ENCODE peak calls at places on chromosomes 11 and 22, in seven cellular contexts. A is ELF-1; G is astrocyte of the hippocampus; Q is kidney; F is activated CD4-positive, alpha-beta T cell treated with anti-CD3 and anti-CD28 coated beads for 48 hours; W is CD8-positive, alpha-beta T cell; C is NCI-H1417. H is an unnamed sample.

GRCh38 chr11:100397401-100397800 is 289.7 kb upstream of the ARHGAP42 start:
- DNase-seq in C (no peak), W (no peak), G (no peak), A (no peak), F (no peak), Q (no peak), H (no peak)

GRCh38 chr22:41856484-41856883 is 23.6 kb downstream of the SREBF2 start:
- DNase-seq in A (no peak), W (no peak), Q (no peak), G (no peak), C (no peak), F (no peak), H (no peak)

GRCh38 chr22:49963647-49964026 is 3.1 kb downstream of the PIM3 start:
- DNase-seq in G (no peak), F (no peak), W (no peak), Q (no peak), C (no peak), A (no peak), H (no peak)

GRCh38 chr11:126311464-126312291 is 7.8 kb downstream of the DCPS start:
- DNase-seq in F (no peak), A (no peak), Q (no peak), C (no peak), G (no peak), W (no peak), H (peak)

GRCh38 chr11:80855975-80856524 is 1415.2 kb upstream of the TENM4 start:
- DNase-seq in G (peak), C (no peak), F (no peak), Q (no peak), W (no peak), A (no peak), H (no peak)

GRCh38 chr11:123227763-123228488 is 32.9 kb upstream of the CLMP start:
- DNase-seq in W (no peak), C (no peak), A (no peak), Q (no peak), G (no peak), F (no peak), H (no peak)

GRCh38 chr11:12090761-12091261 is 19.6 kb upstream of the MICAL2 start:
- DNase-seq in Q (no peak), G (no peak), C (no peak), F (no peak), W (no peak), A (no peak), H (no peak)

GRCh38 chr22:43826142-43827093 is 14.3 kb upstream of the EFCAB6 start:
- DNase-seq in Q (peak), A (peak), C (no peak), W (no peak), G (peak), F (no peak), H (no peak)

GRCh38 chr22:36404436-36404835 is 16.7 kb upstream of the MYH9 start:
- DNase-seq in W (no peak), A (no peak), C (no peak), G (no peak), F (no peak), Q (no peak), H (no peak)

GRCh38 chr11:67054851-67055523 is 1.7 kb upstream of the RHOD start:
- DNase-seq in G (peak), C (peak), A (no peak), Q (no peak), W (no peak), F (peak), H (no peak)

GRCh38 chr11:47257518-47258316 is at the start of gene NR1H3:
- DNase-seq in C (no peak), Q (peak), F (no peak), A (peak), W (no peak), G (peak), H (peak)

GRCh38 chr11:33915521-33915920 is 23.6 kb upstream of the LMO2 start:
- DNase-seq in G (no peak), C (no peak), W (no peak), F (no peak), A (no peak), Q (no peak), H (no peak)

GRCh38 chr11:122628691-122629555 is 26.6 kb upstream of the UBASH3B start:
- DNase-seq in G (peak), C (peak), Q (no peak), W (peak), A (peak), F (peak), H (peak)

GRCh38 chr11:288328-289144 is at the start of gene PGGHG:
- DNase-seq in Q (peak), F (peak), G (peak), A (no peak), W (no peak), C (peak), H (peak)

GRCh38 chr11:119190531-119190930 is 5.3 kb downstream of the NHERF4 start:
- DNase-seq in W (no peak), G (no peak), C (no peak), Q (no peak), F (no peak), A (no peak), H (no peak)

GRCh38 chr11:111870887-111871692 is at the start of gene ALG9:
- DNase-seq in C (peak), A (peak), Q (peak), G (peak), F (peak), W (peak), H (peak)

GRCh38 chr11:84408946-84409411 is 1122.8 kb upstream of the CCDC90B start:
- DNase-seq in Q (no peak), C (peak), G (peak), A (no peak), F (no peak), W (no peak), H (no peak)

GRCh38 chr11:106988151-106988806 is 30.0 kb downstream of the GUCY1A2 start:
- DNase-seq in Q (no peak), C (no peak), F (no peak), A (no peak), G (peak), W (no peak), H (no peak)

GRCh38 chr11:1563697-1564534 is 8.2 kb downstream of the DUSP8 start:
- DNase-seq in Q (no peak), F (no peak), W (no peak), G (no peak), A (peak), C (no peak), H (no peak)

GRCh38 chr22:26995222-26995621 is 337.8 kb downstream of the MIAT start:
- DNase-seq in Q (no peak), F (no peak), A (no peak), C (no peak), W (no peak), G (peak), H (no peak)

GRCh38 chr11:78370406-78371172 is 47.0 kb downstream of the GAB2 start:
- DNase-seq in Q (no peak), W (no peak), A (peak), F (no peak), G (no peak), C (no peak), H (no peak)

GRCh38 chr11:35944503-35945136 is 758 bp downstream of the LDLRAD3 start:
- DNase-seq in G (peak), C (no peak), F (no peak), A (peak), W (no peak), Q (no peak), H (no peak)

GRCh38 chr22:44357962-44358553 is 45.3 kb upstream of the SHISAL1 start:
- DNase-seq in Q (peak), G (peak), C (peak), F (no peak), W (no peak), A (peak), H (no peak)

GRCh38 chr11:117627259-117627658 is 169.8 kb downstream of the DSCAML1 start:
- DNase-seq in G (no peak), A (no peak), C (no peak), Q (no peak), F (no peak), W (no peak), H (no peak)

GRCh38 chr11:102012946-102013345 is 34.3 kb upstream of the CFAP300 start:
- DNase-seq in G (no peak), Q (no peak), W (no peak), C (no peak), F (peak), A (peak), H (no peak)

GRCh38 chr11:35321532-35322320 is 97.6 kb downstream of the SLC1A2 start:
- DNase-seq in Q (no peak), W (no peak), F (no peak), A (no peak), G (peak), C (no peak), H (no peak)

GRCh38 chr11:118923721-118924587 is 1.8 kb downstream of the BCL9L start:
- DNase-seq in Q (peak), F (no peak), A (no peak), W (no peak), C (no peak), G (peak), H (no peak)

GRCh38 chr11:110297082-110297725 is 790 bp upstream of the RDX start:
- DNase-seq in G (peak), W (no peak), A (no peak), F (no peak), C (no peak), Q (no peak), H (no peak)

GRCh38 chr22:41838842-41839618 is 6.1 kb downstream of the SREBF2 start:
- DNase-seq in Q (no peak), F (no peak), C (no peak), A (no peak), W (no peak), G (no peak), H (no peak)

GRCh38 chr11:1103401-1104360 is 29.0 kb downstream of the MUC2 start:
- DNase-seq in W (no peak), F (no peak), G (no peak), Q (peak), A (no peak), C (no peak), H (no peak)